ENCODE peak calls at places on chromosomes 5 and 9, in six cellular contexts. One of them, this sample, is unnamed.

GRCh38 chr5:14264605-14265316 is 121.6 kb downstream of the TRIO start:
- DNase-seq in H9: peak
- DNase-seq in IMR-90: peak
- DNase-seq in neuronal stem cell: peak
- DNase-seq in mesenchymal stem cell: peak
- DNase-seq in mesendoderm: peak
- DNase-seq in this sample: peak

GRCh38 chr9:107020040-107020530 is 157.1 kb downstream of the ZNF462 start:
- DNase-seq in H9: no peak
- DNase-seq in mesenchymal stem cell: peak
- DNase-seq in IMR-90: peak
- DNase-seq in neuronal stem cell: peak
- DNase-seq in mesendoderm: peak
- DNase-seq in this sample: no peak

GRCh38 chr9:34377402-34377741 is 674 bp upstream of the MYORG start:
- DNase-seq in IMR-90: no peak
- DNase-seq in neuronal stem cell: no peak
- DNase-seq in H9: no peak
- DNase-seq in mesenchymal stem cell: peak
- DNase-seq in mesendoderm: no peak
- DNase-seq in this sample: peak

GRCh38 chr5:142866563-142867275 is 96.5 kb downstream of the ARHGAP26 start:
- DNase-seq in H9: peak
- DNase-seq in mesendoderm: peak
- DNase-seq in mesenchymal stem cell: peak
- DNase-seq in neuronal stem cell: peak
- DNase-seq in IMR-90: peak
- DNase-seq in this sample: peak

GRCh38 chr5:149561848-149562247 is 10.6 kb upstream of the CSNK1A1 start:
- DNase-seq in neuronal stem cell: no peak
- DNase-seq in H9: peak
- DNase-seq in mesendoderm: peak
- DNase-seq in IMR-90: peak
- DNase-seq in mesenchymal stem cell: peak
- DNase-seq in this sample: peak

GRCh38 chr9:27183151-27183550 is 74.1 kb downstream of the TEK start:
- DNase-seq in mesendoderm: no peak
- DNase-seq in H9: no peak
- DNase-seq in neuronal stem cell: no peak
- DNase-seq in mesenchymal stem cell: no peak
- DNase-seq in IMR-90: no peak
- DNase-seq in this sample: peak

GRCh38 chr9:95626885-95627558 is 110.3 kb upstream of the PTCH1 start:
- DNase-seq in neuronal stem cell: no peak
- DNase-seq in mesendoderm: no peak
- DNase-seq in mesenchymal stem cell: peak
- DNase-seq in H9: no peak
- DNase-seq in IMR-90: no peak
- DNase-seq in this sample: no peak

GRCh38 chr5:33277061-33277460 is 163.7 kb upstream of the TARS1 start:
- DNase-seq in mesenchymal stem cell: no peak
- DNase-seq in H9: no peak
- DNase-seq in IMR-90: no peak
- DNase-seq in neuronal stem cell: no peak
- DNase-seq in mesendoderm: no peak
- DNase-seq in this sample: no peak

GRCh38 chr9:114341991-114342390 is 12.3 kb downstream of the ORM2 start:
- DNase-seq in IMR-90: no peak
- DNase-seq in neuronal stem cell: no peak
- DNase-seq in mesenchymal stem cell: no peak
- DNase-seq in mesendoderm: no peak
- DNase-seq in H9: no peak
- DNase-seq in this sample: no peak

GRCh38 chr5:72433520-72433919 is 73.7 kb downstream of the ZNF366 start:
- DNase-seq in mesendoderm: no peak
- DNase-seq in IMR-90: no peak
- DNase-seq in mesenchymal stem cell: no peak
- DNase-seq in H9: no peak
- DNase-seq in neuronal stem cell: no peak
- DNase-seq in this sample: no peak

GRCh38 chr5:124342586-124342985 is 403.9 kb downstream of the ZNF608 start:
- DNase-seq in mesenchymal stem cell: peak
- DNase-seq in mesendoderm: no peak
- DNase-seq in neuronal stem cell: no peak
- DNase-seq in H9: no peak
- DNase-seq in IMR-90: no peak
- DNase-seq in this sample: no peak

GRCh38 chr5:115460476-115460875 is 84.1 kb downstream of the FEM1C start:
- DNase-seq in neuronal stem cell: no peak
- DNase-seq in H9: no peak
- DNase-seq in IMR-90: peak
- DNase-seq in mesenchymal stem cell: peak
- DNase-seq in mesendoderm: no peak
- DNase-seq in this sample: no peak

GRCh38 chr9:129026442-129027223 is 1.5 kb downstream of the SH3GLB2 start:
- DNase-seq in IMR-90: peak
- DNase-seq in neuronal stem cell: no peak
- DNase-seq in mesendoderm: peak
- DNase-seq in mesenchymal stem cell: peak
- DNase-seq in H9: peak
- DNase-seq in this sample: peak

GRCh38 chr5:14236757-14237156 is 93.6 kb downstream of the TRIO start:
- DNase-seq in neuronal stem cell: no peak
- DNase-seq in H9: no peak
- DNase-seq in mesendoderm: peak
- DNase-seq in IMR-90: no peak
- DNase-seq in mesenchymal stem cell: no peak
- DNase-seq in this sample: no peak

GRCh38 chr5:134028496-134028895 is 23.7 kb upstream of the VDAC1 start:
- DNase-seq in mesenchymal stem cell: no peak
- DNase-seq in H9: no peak
- DNase-seq in IMR-90: no peak
- DNase-seq in mesendoderm: no peak
- DNase-seq in neuronal stem cell: no peak
- DNase-seq in this sample: no peak

GRCh38 chr5:178385472-178385853 is 152.9 kb upstream of the PHYKPL start:
- DNase-seq in IMR-90: peak
- DNase-seq in mesendoderm: peak
- DNase-seq in mesenchymal stem cell: no peak
- DNase-seq in H9: no peak
- DNase-seq in neuronal stem cell: no peak
- DNase-seq in this sample: no peak

GRCh38 chr5:42715791-42716190 is 40.8 kb upstream of the CCDC152 start:
- DNase-seq in mesenchymal stem cell: peak
- DNase-seq in H9: no peak
- DNase-seq in neuronal stem cell: no peak
- DNase-seq in mesendoderm: no peak
- DNase-seq in IMR-90: no peak
- DNase-seq in this sample: no peak

GRCh38 chr9:95627802-95628201 is 111.0 kb upstream of the PTCH1 start:
- DNase-seq in mesendoderm: peak
- DNase-seq in H9: no peak
- DNase-seq in mesenchymal stem cell: peak
- DNase-seq in IMR-90: no peak
- DNase-seq in neuronal stem cell: no peak
- DNase-seq in this sample: no peak

GRCh38 chr5:69531010-69531785 is 28.8 kb upstream of the GTF2H2C start:
- DNase-seq in neuronal stem cell: no peak
- DNase-seq in H9: no peak
- DNase-seq in mesendoderm: peak
- DNase-seq in IMR-90: no peak
- DNase-seq in mesenchymal stem cell: no peak
- DNase-seq in this sample: no peak

GRCh38 chr5:112551437-112552018 is 132.5 kb upstream of the EPB41L4A start:
- DNase-seq in neuronal stem cell: peak
- DNase-seq in IMR-90: peak
- DNase-seq in mesenchymal stem cell: peak
- DNase-seq in H9: no peak
- DNase-seq in mesendoderm: peak
- DNase-seq in this sample: peak

GRCh38 chr5:97162045-97162444 is 19.6 kb upstream of the LIX1 start:
- DNase-seq in mesenchymal stem cell: peak
- DNase-seq in IMR-90: peak
- DNase-seq in H9: peak
- DNase-seq in neuronal stem cell: peak
- DNase-seq in mesendoderm: peak
- DNase-seq in this sample: peak

GRCh38 chr9:4979224-4979623 is 5.8 kb upstream of the JAK2 start:
- DNase-seq in mesendoderm: no peak
- DNase-seq in IMR-90: peak
- DNase-seq in mesenchymal stem cell: peak
- DNase-seq in H9: no peak
- DNase-seq in neuronal stem cell: no peak
- DNase-seq in this sample: no peak

GRCh38 chr5:135307143-135307903 is 91.7 kb downstream of the MACROH2A1 start:
- DNase-seq in mesenchymal stem cell: no peak
- DNase-seq in IMR-90: no peak
- DNase-seq in mesendoderm: peak
- DNase-seq in neuronal stem cell: peak
- DNase-seq in H9: no peak
- DNase-seq in this sample: no peak

GRCh38 chr9:16728128-16728505 is 142.4 kb downstream of the BNC2 start:
- DNase-seq in H9: no peak
- DNase-seq in neuronal stem cell: no peak
- DNase-seq in mesenchymal stem cell: peak
- DNase-seq in IMR-90: peak
- DNase-seq in mesendoderm: no peak
- DNase-seq in this sample: no peak

DNA sequence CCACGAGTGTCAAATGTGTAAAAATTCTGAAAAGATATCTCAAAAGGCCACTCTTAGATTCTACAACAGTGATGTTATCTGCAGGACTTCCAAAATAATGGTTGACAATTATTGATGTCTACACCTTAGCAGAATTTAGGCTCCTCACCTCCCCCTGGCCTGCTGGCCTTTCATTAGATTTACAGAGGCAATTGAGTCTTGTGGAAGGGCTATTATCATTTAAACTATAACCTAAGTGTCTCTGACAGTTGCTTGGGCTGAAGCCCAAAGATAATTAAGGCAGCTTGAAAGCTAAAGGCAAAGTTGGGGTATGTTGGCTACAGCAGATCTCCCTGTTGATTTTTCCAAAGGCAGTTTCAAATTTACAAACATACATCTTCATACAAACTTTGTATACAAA is 912.3 kb downstream of the TAF11L14 start:
- DNase-seq in mesendoderm: no peak
- DNase-seq in neuronal stem cell: no peak
- DNase-seq in H9: no peak
- DNase-seq in mesenchymal stem cell: no peak
- DNase-seq in IMR-90: no peak
- DNase-seq in this sample: no peak
- H2BK120ac ChIP-seq in mesendoderm: no peak
- H2BK120ac ChIP-seq in neuronal stem cell: no peak
- H2BK120ac ChIP-seq in H9: no peak
- H2BK120ac ChIP-seq in mesenchymal stem cell: no peak
- H2BK120ac ChIP-seq in IMR-90: no peak
- H2BK120ac ChIP-seq in this sample: no peak

DNA sequence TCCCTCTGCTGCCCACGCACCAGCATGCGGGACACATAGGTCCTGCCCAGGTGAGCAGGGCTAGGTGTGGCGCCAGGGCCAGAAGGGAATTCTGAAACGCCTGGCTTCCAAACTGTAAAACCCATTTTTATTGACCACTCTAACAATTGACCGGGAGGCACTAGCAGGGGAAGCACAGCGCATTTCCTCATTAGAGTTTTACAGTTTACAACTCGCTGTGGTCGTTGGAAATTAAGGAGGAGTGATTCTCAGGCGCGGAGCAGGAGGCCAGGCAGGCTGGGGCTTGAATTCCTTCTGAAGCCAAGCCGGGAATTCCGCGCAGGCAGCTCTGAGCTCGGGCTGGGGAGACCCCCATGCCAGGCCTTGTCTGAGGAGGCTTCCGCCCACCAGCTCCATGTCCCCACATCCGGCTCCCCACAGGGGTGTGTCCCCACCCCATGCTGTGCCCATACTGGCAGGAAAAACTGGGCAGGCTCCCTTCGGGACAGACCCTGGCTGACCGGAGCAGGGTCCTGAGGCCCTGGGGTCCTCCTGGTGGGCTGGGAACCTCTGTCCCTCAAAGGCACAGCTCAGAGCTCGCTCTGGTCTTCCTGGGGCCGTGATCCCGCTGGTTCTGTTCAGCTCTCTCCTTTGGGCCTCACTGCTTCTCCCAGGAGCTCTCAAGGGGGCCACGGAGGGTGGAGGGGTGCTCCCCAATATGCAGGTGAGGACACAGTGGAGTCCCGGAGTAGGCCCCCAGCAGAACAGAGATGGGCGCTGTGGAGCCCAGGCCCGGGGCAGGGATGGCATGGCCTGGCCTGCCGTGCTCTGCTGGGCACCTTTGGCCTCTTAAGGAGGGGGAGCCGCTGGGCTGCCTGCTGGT is 1.2 kb upstream of the NRARP start:
- DNase-seq in mesendoderm: no peak
- DNase-seq in H9: peak
- DNase-seq in mesenchymal stem cell: no peak
- DNase-seq in IMR-90: no peak
- DNase-seq in neuronal stem cell: no peak
- DNase-seq in this sample: peak
- H3K18ac ChIP-seq in mesendoderm: peak
- H3K18ac ChIP-seq in H9: no peak
- H3K18ac ChIP-seq in mesenchymal stem cell: no peak
- H3K18ac ChIP-seq in IMR-90: no peak
- H3K18ac ChIP-seq in neuronal stem cell: peak
- H3K18ac ChIP-seq in this sample: no peak

GRCh38 chr5:169339869-169340268 is 38.9 kb upstream of the SLIT3 start:
- DNase-seq in mesenchymal stem cell: no peak
- DNase-seq in IMR-90: no peak
- DNase-seq in H9: no peak
- DNase-seq in neuronal stem cell: no peak
- DNase-seq in mesendoderm: no peak
- DNase-seq in this sample: no peak
- H2BK120ac ChIP-seq in mesenchymal stem cell: no peak
- H2BK120ac ChIP-seq in IMR-90: no peak
- H2BK120ac ChIP-seq in H9: no peak
- H2BK120ac ChIP-seq in neuronal stem cell: no peak
- H2BK120ac ChIP-seq in mesendoderm: no peak
- H2BK120ac ChIP-seq in this sample: no peak

GRCh38 chr5:160169326-160169725 is 50.1 kb upstream of the PWWP2A start:
- DNase-seq in neuronal stem cell: no peak
- DNase-seq in mesenchymal stem cell: peak
- DNase-seq in H9: no peak
- DNase-seq in mesendoderm: no peak
- DNase-seq in IMR-90: peak
- DNase-seq in this sample: no peak

GRCh38 chr5:160167623-160168165 is 48.4 kb upstream of the PWWP2A start:
- DNase-seq in IMR-90: no peak
- DNase-seq in mesendoderm: no peak
- DNase-seq in H9: no peak
- DNase-seq in neuronal stem cell: no peak
- DNase-seq in mesenchymal stem cell: no peak
- DNase-seq in this sample: peak

GRCh38 chr5:160165137-160166068 is 46.2 kb upstream of the PWWP2A start:
- DNase-seq in neuronal stem cell: peak
- DNase-seq in mesenchymal stem cell: peak
- DNase-seq in IMR-90: peak
- DNase-seq in H9: peak
- DNase-seq in mesendoderm: peak
- DNase-seq in this sample: no peak

GRCh38 chr5:160166069-160166972 is 47.1 kb upstream of the PWWP2A start:
- DNase-seq in H9: peak
- DNase-seq in mesenchymal stem cell: peak
- DNase-seq in IMR-90: no peak
- DNase-seq in mesendoderm: peak
- DNase-seq in neuronal stem cell: no peak
- DNase-seq in this sample: peak

GRCh38 chr5:160166973-160167622 is 47.8 kb upstream of the PWWP2A start:
- DNase-seq in H9: peak
- DNase-seq in neuronal stem cell: no peak
- DNase-seq in mesenchymal stem cell: peak
- DNase-seq in mesendoderm: no peak
- DNase-seq in IMR-90: no peak
- DNase-seq in this sample: peak
- H3K18ac ChIP-seq in H9: peak
- H3K18ac ChIP-seq in neuronal stem cell: no peak
- H3K18ac ChIP-seq in mesenchymal stem cell: no peak
- H3K18ac ChIP-seq in mesendoderm: no peak
- H3K18ac ChIP-seq in IMR-90: peak
- H3K18ac ChIP-seq in this sample: no peak